ENCODE peak calls at places on chromosomes 6 and 20, in six cellular contexts. One of them, this sample, is unnamed.

GRCh38 chr6:132330759-132331158 is 70.5 kb downstream of the MOXD1 start:
- DNase-seq in KBM-7: no peak
- DNase-seq in AG09309: no peak
- DNase-seq in head of caudate nucleus: no peak
- DNase-seq in stimulated activated CD4-positive, alpha-beta T cell treated with anti-CD3 and anti-CD28 coated beads, TNF-alpha, amount 100 ng/mL, for 1 hour: no peak
- DNase-seq in endothelial cell: no peak
- DNase-seq in this sample: no peak

GRCh38 chr6:33306356-33306755 is 7.5 kb downstream of the TAPBP start:
- DNase-seq in head of caudate nucleus: no peak
- DNase-seq in KBM-7: no peak
- DNase-seq in endothelial cell: no peak
- DNase-seq in stimulated activated CD4-positive, alpha-beta T cell treated with anti-CD3 and anti-CD28 coated beads, TNF-alpha, amount 100 ng/mL, for 1 hour: no peak
- DNase-seq in AG09309: no peak
- DNase-seq in this sample: peak; percentile 50

GRCh38 chr6:21935561-21936028 is 342.0 kb downstream of the SOX4 start:
- DNase-seq in stimulated activated CD4-positive, alpha-beta T cell treated with anti-CD3 and anti-CD28 coated beads, TNF-alpha, amount 100 ng/mL, for 1 hour: no peak
- DNase-seq in KBM-7: peak; percentile 55
- DNase-seq in head of caudate nucleus: no peak
- DNase-seq in endothelial cell: no peak
- DNase-seq in AG09309: no peak
- DNase-seq in this sample: no peak

GRCh38 chr6:44514576-44515193 is 127.2 kb downstream of the CDC5L start:
- DNase-seq in head of caudate nucleus: no peak
- DNase-seq in endothelial cell: no peak
- DNase-seq in AG09309: no peak
- DNase-seq in KBM-7: no peak
- DNase-seq in stimulated activated CD4-positive, alpha-beta T cell treated with anti-CD3 and anti-CD28 coated beads, TNF-alpha, amount 100 ng/mL, for 1 hour: no peak
- DNase-seq in this sample: no peak

GRCh38 chr6:1381397-1382330 is 7.7 kb upstream of the FOXF2 start:
- DNase-seq in head of caudate nucleus: peak; percentile 59
- DNase-seq in KBM-7: peak; percentile 46
- DNase-seq in AG09309: no peak
- DNase-seq in endothelial cell: peak; percentile 91
- DNase-seq in stimulated activated CD4-positive, alpha-beta T cell treated with anti-CD3 and anti-CD28 coated beads, TNF-alpha, amount 100 ng/mL, for 1 hour: no peak
- DNase-seq in this sample: peak; percentile 86

GRCh38 chr6:145067430-145067829 is 667.9 kb downstream of the EPM2A start:
- DNase-seq in endothelial cell: no peak
- DNase-seq in KBM-7: no peak
- DNase-seq in stimulated activated CD4-positive, alpha-beta T cell treated with anti-CD3 and anti-CD28 coated beads, TNF-alpha, amount 100 ng/mL, for 1 hour: no peak
- DNase-seq in head of caudate nucleus: no peak
- DNase-seq in AG09309: no peak
- DNase-seq in this sample: no peak

GRCh38 chr6:30154709-30155521 is 6.1 kb downstream of the TRIM10 start:
- DNase-seq in AG09309: peak; percentile 74
- DNase-seq in stimulated activated CD4-positive, alpha-beta T cell treated with anti-CD3 and anti-CD28 coated beads, TNF-alpha, amount 100 ng/mL, for 1 hour: no peak
- DNase-seq in endothelial cell: no peak
- DNase-seq in head of caudate nucleus: no peak
- DNase-seq in KBM-7: no peak
- DNase-seq in this sample: no peak

GRCh38 chr20:34145280-34145819 is 33.3 kb upstream of the EIF2S2 start:
- DNase-seq in AG09309: no peak
- DNase-seq in KBM-7: no peak
- DNase-seq in stimulated activated CD4-positive, alpha-beta T cell treated with anti-CD3 and anti-CD28 coated beads, TNF-alpha, amount 100 ng/mL, for 1 hour: no peak
- DNase-seq in endothelial cell: no peak
- DNase-seq in head of caudate nucleus: no peak
- DNase-seq in this sample: no peak

GRCh38 chr6:37541346-37541745 is 41.7 kb upstream of the CCDC167 start:
- DNase-seq in AG09309: no peak
- DNase-seq in KBM-7: no peak
- DNase-seq in head of caudate nucleus: no peak
- DNase-seq in stimulated activated CD4-positive, alpha-beta T cell treated with anti-CD3 and anti-CD28 coated beads, TNF-alpha, amount 100 ng/mL, for 1 hour: no peak
- DNase-seq in endothelial cell: no peak
- DNase-seq in this sample: no peak

GRCh38 chr6:9484686-9485085 is 930.2 kb downstream of the TFAP2A start:
- DNase-seq in KBM-7: no peak
- DNase-seq in stimulated activated CD4-positive, alpha-beta T cell treated with anti-CD3 and anti-CD28 coated beads, TNF-alpha, amount 100 ng/mL, for 1 hour: no peak
- DNase-seq in head of caudate nucleus: no peak
- DNase-seq in AG09309: no peak
- DNase-seq in endothelial cell: no peak
- DNase-seq in this sample: no peak

GRCh38 chr6:55034752-55035151 is 139.6 kb upstream of the HCRTR2 start:
- DNase-seq in stimulated activated CD4-positive, alpha-beta T cell treated with anti-CD3 and anti-CD28 coated beads, TNF-alpha, amount 100 ng/mL, for 1 hour: no peak
- DNase-seq in endothelial cell: no peak
- DNase-seq in AG09309: no peak
- DNase-seq in KBM-7: peak; percentile 88
- DNase-seq in head of caudate nucleus: no peak
- DNase-seq in this sample: no peak

GRCh38 chr20:2254333-2254732 is 41.5 kb upstream of the TGM3 start:
- DNase-seq in stimulated activated CD4-positive, alpha-beta T cell treated with anti-CD3 and anti-CD28 coated beads, TNF-alpha, amount 100 ng/mL, for 1 hour: no peak
- DNase-seq in head of caudate nucleus: no peak
- DNase-seq in KBM-7: no peak
- DNase-seq in endothelial cell: no peak
- DNase-seq in AG09309: no peak
- DNase-seq in this sample: no peak

GRCh38 chr20:49894073-49894470 is 21.3 kb downstream of the SPATA2 start:
- DNase-seq in endothelial cell: no peak
- DNase-seq in head of caudate nucleus: no peak
- DNase-seq in KBM-7: no peak
- DNase-seq in AG09309: no peak
- DNase-seq in stimulated activated CD4-positive, alpha-beta T cell treated with anti-CD3 and anti-CD28 coated beads, TNF-alpha, amount 100 ng/mL, for 1 hour: no peak
- DNase-seq in this sample: no peak

GRCh38 chr20:58710481-58711265 is 18.1 kb downstream of the NPEPL1 start:
- DNase-seq in stimulated activated CD4-positive, alpha-beta T cell treated with anti-CD3 and anti-CD28 coated beads, TNF-alpha, amount 100 ng/mL, for 1 hour: no peak
- DNase-seq in KBM-7: no peak
- DNase-seq in head of caudate nucleus: no peak
- DNase-seq in endothelial cell: peak; percentile 2
- DNase-seq in AG09309: no peak
- DNase-seq in this sample: peak; percentile 14

GRCh38 chr20:44211177-44212039 is 837 bp upstream of the OSER1 start:
- DNase-seq in KBM-7: no peak
- DNase-seq in head of caudate nucleus: peak; percentile 15
- DNase-seq in stimulated activated CD4-positive, alpha-beta T cell treated with anti-CD3 and anti-CD28 coated beads, TNF-alpha, amount 100 ng/mL, for 1 hour: no peak
- DNase-seq in endothelial cell: no peak
- DNase-seq in AG09309: no peak
- DNase-seq in this sample: peak; percentile 34

GRCh38 chr6:34476048-34476328 is 10.1 kb downstream of the PACSIN1 start:
- DNase-seq in KBM-7: no peak
- DNase-seq in stimulated activated CD4-positive, alpha-beta T cell treated with anti-CD3 and anti-CD28 coated beads, TNF-alpha, amount 100 ng/mL, for 1 hour: no peak
- DNase-seq in AG09309: no peak
- DNase-seq in endothelial cell: no peak
- DNase-seq in head of caudate nucleus: no peak
- DNase-seq in this sample: no peak

GRCh38 chr20:35181731-35182130 is 9.9 kb downstream of the PROCR start:
- DNase-seq in KBM-7: no peak
- DNase-seq in head of caudate nucleus: no peak
- DNase-seq in endothelial cell: no peak
- DNase-seq in stimulated activated CD4-positive, alpha-beta T cell treated with anti-CD3 and anti-CD28 coated beads, TNF-alpha, amount 100 ng/mL, for 1 hour: no peak
- DNase-seq in AG09309: peak; percentile 20
- DNase-seq in this sample: no peak

GRCh38 chr6:2429460-2429859 is 184.1 kb upstream of the GMDS start:
- DNase-seq in stimulated activated CD4-positive, alpha-beta T cell treated with anti-CD3 and anti-CD28 coated beads, TNF-alpha, amount 100 ng/mL, for 1 hour: no peak
- DNase-seq in AG09309: no peak
- DNase-seq in head of caudate nucleus: no peak
- DNase-seq in KBM-7: no peak
- DNase-seq in endothelial cell: no peak
- DNase-seq in this sample: no peak

GRCh38 chr20:1838479-1839279 is 56.5 kb upstream of the SIRPA start:
- DNase-seq in AG09309: no peak
- DNase-seq in stimulated activated CD4-positive, alpha-beta T cell treated with anti-CD3 and anti-CD28 coated beads, TNF-alpha, amount 100 ng/mL, for 1 hour: no peak
- DNase-seq in head of caudate nucleus: no peak
- DNase-seq in endothelial cell: no peak
- DNase-seq in KBM-7: no peak
- DNase-seq in this sample: peak; percentile 76

GRCh38 chr20:63349516-63349895 is 11.6 kb downstream of the CHRNA4 start:
- DNase-seq in stimulated activated CD4-positive, alpha-beta T cell treated with anti-CD3 and anti-CD28 coated beads, TNF-alpha, amount 100 ng/mL, for 1 hour: no peak
- DNase-seq in AG09309: no peak
- DNase-seq in endothelial cell: no peak
- DNase-seq in head of caudate nucleus: no peak
- DNase-seq in KBM-7: no peak
- DNase-seq in this sample: no peak

GRCh38 chr20:41133709-41134361 is 3.5 kb upstream of the PLCG1 start:
- DNase-seq in stimulated activated CD4-positive, alpha-beta T cell treated with anti-CD3 and anti-CD28 coated beads, TNF-alpha, amount 100 ng/mL, for 1 hour: no peak
- DNase-seq in head of caudate nucleus: peak; percentile 70
- DNase-seq in AG09309: no peak
- DNase-seq in endothelial cell: no peak
- DNase-seq in KBM-7: no peak
- DNase-seq in this sample: no peak

GRCh38 chr20:50919567-50919966 is 11.7 kb downstream of the ADNP start:
- DNase-seq in endothelial cell: no peak
- DNase-seq in stimulated activated CD4-positive, alpha-beta T cell treated with anti-CD3 and anti-CD28 coated beads, TNF-alpha, amount 100 ng/mL, for 1 hour: no peak
- DNase-seq in AG09309: no peak
- DNase-seq in head of caudate nucleus: peak; percentile 14
- DNase-seq in KBM-7: no peak
- DNase-seq in this sample: no peak

GRCh38 chr20:4112490-4113420 is 97.4 kb upstream of the RNF24 start:
- DNase-seq in endothelial cell: no peak
- DNase-seq in AG09309: no peak
- DNase-seq in stimulated activated CD4-positive, alpha-beta T cell treated with anti-CD3 and anti-CD28 coated beads, TNF-alpha, amount 100 ng/mL, for 1 hour: no peak
- DNase-seq in head of caudate nucleus: no peak
- DNase-seq in KBM-7: peak; percentile 58
- DNase-seq in this sample: peak; percentile 42

GRCh38 chr20:12207875-12208274 is 290.2 kb downstream of the BTBD3 start:
- DNase-seq in stimulated activated CD4-positive, alpha-beta T cell treated with anti-CD3 and anti-CD28 coated beads, TNF-alpha, amount 100 ng/mL, for 1 hour: no peak
- DNase-seq in endothelial cell: peak; percentile 54
- DNase-seq in KBM-7: peak; percentile 55
- DNase-seq in head of caudate nucleus: no peak
- DNase-seq in AG09309: no peak
- DNase-seq in this sample: peak; percentile 5

GRCh38 chr6:128932061-128932460 is 49.1 kb downstream of the LAMA2 start:
- DNase-seq in head of caudate nucleus: no peak
- DNase-seq in endothelial cell: no peak
- DNase-seq in stimulated activated CD4-positive, alpha-beta T cell treated with anti-CD3 and anti-CD28 coated beads, TNF-alpha, amount 100 ng/mL, for 1 hour: no peak
- DNase-seq in KBM-7: no peak
- DNase-seq in AG09309: no peak
- DNase-seq in this sample: no peak

GRCh38 chr20:36644032-36644712 is 1.8 kb downstream of the SLA2 start:
- DNase-seq in stimulated activated CD4-positive, alpha-beta T cell treated with anti-CD3 and anti-CD28 coated beads, TNF-alpha, amount 100 ng/mL, for 1 hour: peak; percentile 30
- DNase-seq in endothelial cell: no peak
- DNase-seq in AG09309: no peak
- DNase-seq in KBM-7: no peak
- DNase-seq in head of caudate nucleus: no peak
- DNase-seq in this sample: no peak

GRCh38 chr6:135280375-135281136 is 99.4 kb downstream of the MYB start:
- DNase-seq in AG09309: no peak
- DNase-seq in KBM-7: peak; percentile 95
- DNase-seq in stimulated activated CD4-positive, alpha-beta T cell treated with anti-CD3 and anti-CD28 coated beads, TNF-alpha, amount 100 ng/mL, for 1 hour: no peak
- DNase-seq in endothelial cell: no peak
- DNase-seq in head of caudate nucleus: no peak
- DNase-seq in this sample: peak; percentile 27

GRCh38 chr20:1266167-1266973 is at the start of gene SNPH:
- DNase-seq in AG09309: no peak
- DNase-seq in stimulated activated CD4-positive, alpha-beta T cell treated with anti-CD3 and anti-CD28 coated beads, TNF-alpha, amount 100 ng/mL, for 1 hour: peak; percentile 45
- DNase-seq in endothelial cell: peak; percentile 53
- DNase-seq in head of caudate nucleus: peak; percentile 80
- DNase-seq in KBM-7: no peak
- DNase-seq in this sample: peak; percentile 85

GRCh38 chr6:16747232-16748027 is 13.8 kb downstream of the ATXN1 start:
- DNase-seq in endothelial cell: no peak
- DNase-seq in stimulated activated CD4-positive, alpha-beta T cell treated with anti-CD3 and anti-CD28 coated beads, TNF-alpha, amount 100 ng/mL, for 1 hour: no peak
- DNase-seq in head of caudate nucleus: no peak
- DNase-seq in AG09309: no peak
- DNase-seq in KBM-7: no peak
- DNase-seq in this sample: no peak

GRCh38 chr6:10655508-10656055 is 38.8 kb downstream of the C6orf52 start:
- DNase-seq in KBM-7: no peak
- DNase-seq in endothelial cell: no peak
- DNase-seq in AG09309: no peak
- DNase-seq in head of caudate nucleus: no peak
- DNase-seq in stimulated activated CD4-positive, alpha-beta T cell treated with anti-CD3 and anti-CD28 coated beads, TNF-alpha, amount 100 ng/mL, for 1 hour: no peak
- DNase-seq in this sample: no peak

GRCh38 chr6:14676084-14676483 is 558.5 kb downstream of the CD83 start:
- DNase-seq in stimulated activated CD4-positive, alpha-beta T cell treated with anti-CD3 and anti-CD28 coated beads, TNF-alpha, amount 100 ng/mL, for 1 hour: no peak
- DNase-seq in endothelial cell: no peak
- DNase-seq in head of caudate nucleus: no peak
- DNase-seq in KBM-7: no peak
- DNase-seq in AG09309: no peak
- DNase-seq in this sample: no peak

GRCh38 chr6:163373240-163373639 is 41.3 kb upstream of the QKI start:
- DNase-seq in KBM-7: no peak
- DNase-seq in head of caudate nucleus: no peak
- DNase-seq in endothelial cell: no peak
- DNase-seq in AG09309: no peak
- DNase-seq in stimulated activated CD4-positive, alpha-beta T cell treated with anti-CD3 and anti-CD28 coated beads, TNF-alpha, amount 100 ng/mL, for 1 hour: no peak
- DNase-seq in this sample: no peak

GRCh38 chr6:129112591-129112990 is 229.7 kb downstream of the LAMA2 start:
- DNase-seq in stimulated activated CD4-positive, alpha-beta T cell treated with anti-CD3 and anti-CD28 coated beads, TNF-alpha, amount 100 ng/mL, for 1 hour: no peak
- DNase-seq in KBM-7: no peak
- DNase-seq in endothelial cell: no peak
- DNase-seq in head of caudate nucleus: no peak
- DNase-seq in AG09309: no peak
- DNase-seq in this sample: no peak

GRCh38 chr20:50020283-50020682 is 37.5 kb downstream of the SNAI1 start:
- DNase-seq in endothelial cell: no peak
- DNase-seq in KBM-7: peak; percentile 27
- DNase-seq in AG09309: no peak
- DNase-seq in head of caudate nucleus: no peak
- DNase-seq in stimulated activated CD4-positive, alpha-beta T cell treated with anti-CD3 and anti-CD28 coated beads, TNF-alpha, amount 100 ng/mL, for 1 hour: no peak
- DNase-seq in this sample: no peak